ENCODE peak calls at places on chromosomes 12 and 14, in five cellular contexts. P, D, Z, I and Q are unnamed samples.

GRCh38 chr14:69519253-69519661 is 34.7 kb downstream of the PLEKHD1 start:
- DNase-seq in Z (peak; percentile 29), P (no peak), D (no peak), I (no peak), Q (no peak)

GRCh38 chr14:77006127-77006526 is 22.4 kb downstream of the IRF2BPL start:
- DNase-seq in Z (no peak), D (no peak), P (no peak), I (no peak), Q (no peak)

GRCh38 chr12:4164591-4165558 is 108.7 kb upstream of the CCND2 start:
- DNase-seq in I (no peak), P (peak; percentile 74), Z (no peak), D (no peak), Q (no peak)

GRCh38 chr12:3646561-3647241 is 106.2 kb downstream of the CRACR2A start:
- DNase-seq in D (no peak), P (no peak), Z (no peak), I (no peak), Q (no peak)

GRCh38 chr14:27318769-27319280 is 721.0 kb upstream of the NOVA1 start:
- DNase-seq in D (no peak), P (no peak), I (no peak), Z (no peak), Q (no peak)

GRCh38 chr14:31582286-31582691 is 21.1 kb downstream of the NUBPL start:
- DNase-seq in D (no peak), Z (no peak), I (no peak), P (peak; percentile 47), Q (no peak)

GRCh38 chr12:57552692-57553321 is 3.0 kb downstream of the KIF5A start:
- DNase-seq in D (no peak), Z (no peak), P (peak; percentile 46), I (no peak), Q (no peak)

GRCh38 chr12:121764808-121765207 is 28.7 kb downstream of the RHOF start:
- DNase-seq in D (no peak), I (no peak), Z (no peak), P (no peak), Q (no peak)

GRCh38 chr14:32813401-32813800 is 125.3 kb upstream of the NPAS3 start:
- DNase-seq in Z (no peak), D (no peak), P (peak; percentile 12), I (no peak), Q (no peak)

GRCh38 chr12:7221486-7221885 is 32.0 kb downstream of the PEX5 start:
- DNase-seq in D (no peak), Z (no peak), I (no peak), P (no peak), Q (no peak)

GRCh38 chr14:90056821-90057220 is 5.0 kb upstream of the KCNK13 start:
- DNase-seq in Z (no peak), I (no peak), D (no peak), P (no peak), Q (no peak)

GRCh38 chr12:57983150-57983857 is 41.9 kb downstream of the ATP23 start:
- DNase-seq in I (peak; percentile 42), P (peak; percentile 58), D (no peak), Z (peak; percentile 21), Q (peak; percentile 33)

GRCh38 chr14:95523818-95524448 is 7.5 kb upstream of the SYNE3 start:
- DNase-seq in D (no peak), Z (no peak), I (no peak), P (peak; percentile 87), Q (no peak)

GRCh38 chr14:74035556-74035955 is 16.4 kb downstream of the BBOF1 start:
- DNase-seq in D (no peak), I (no peak), P (peak; percentile 22), Z (no peak), Q (no peak)

GRCh38 chr12:107662431-107662830 is 23.2 kb upstream of the PWP1 start:
- DNase-seq in P (no peak), Z (no peak), I (no peak), D (no peak), Q (no peak)

GRCh38 chr12:66900616-66901015 is 221.7 kb upstream of the GRIP1 start:
- DNase-seq in D (no peak), Z (no peak), I (no peak), P (no peak), Q (no peak)

GRCh38 chr12:19130224-19131019 is 889 bp downstream of the PLEKHA5 start:
- DNase-seq in Z (no peak), I (no peak), D (no peak), P (peak; percentile 45), Q (no peak)

GRCh38 chr14:21024668-21025373 is at the start of gene NDRG2:
- DNase-seq in D (no peak), P (no peak), Z (no peak), I (no peak), Q (no peak)

GRCh38 chr14:83255015-83255726 is 1721.5 kb upstream of the SEL1L start:
- DNase-seq in Z (no peak), I (no peak), D (no peak), P (no peak), Q (no peak)

GRCh38 chr12:47808574-47809380 is 10.9 kb downstream of the HDAC7 start:
- DNase-seq in P (no peak), D (no peak), I (no peak), Z (no peak), Q (no peak)

GRCh38 chr12:118960161-118960560 is 21.2 kb upstream of the SRRM4 start:
- DNase-seq in Z (no peak), I (no peak), D (no peak), P (no peak), Q (no peak)

GRCh38 chr12:5171701-5172100 is 128.0 kb downstream of the KCNA5 start:
- DNase-seq in D (no peak), I (peak; percentile 23), Z (peak; percentile 34), P (peak; percentile 57), Q (peak; percentile 38)

GRCh38 chr12:122403831-122404230 is 18.6 kb downstream of the CLIP1 start:
- DNase-seq in D (no peak), I (no peak), Z (no peak), P (no peak), Q (no peak)

GRCh38 chr12:112008918-112009317 is 4.0 kb downstream of the TMEM116 start:
- DNase-seq in Z (no peak), I (no peak), D (no peak), P (no peak), Q (no peak)

GRCh38 chr14:22152901-22153300 is 436.1 kb downstream of the DAD1 start:
- DNase-seq in P (no peak), I (no peak), Z (no peak), D (no peak), Q (no peak)

GRCh38 chr14:53951661-53952265 is 4.9 kb downstream of the BMP4 start:
- DNase-seq in I (no peak), Z (no peak), D (no peak), P (peak; percentile 26), Q (no peak)

GRCh38 chr12:129394416-129394815 is 509.4 kb downstream of the TMEM132D start:
- DNase-seq in D (no peak), Z (no peak), I (no peak), P (no peak), Q (no peak)

GRCh38 chr14:48537600-48537999 is 862.2 kb upstream of the MDGA2 start:
- DNase-seq in Z (no peak), P (no peak), D (no peak), I (no peak), Q (no peak)

DNA sequence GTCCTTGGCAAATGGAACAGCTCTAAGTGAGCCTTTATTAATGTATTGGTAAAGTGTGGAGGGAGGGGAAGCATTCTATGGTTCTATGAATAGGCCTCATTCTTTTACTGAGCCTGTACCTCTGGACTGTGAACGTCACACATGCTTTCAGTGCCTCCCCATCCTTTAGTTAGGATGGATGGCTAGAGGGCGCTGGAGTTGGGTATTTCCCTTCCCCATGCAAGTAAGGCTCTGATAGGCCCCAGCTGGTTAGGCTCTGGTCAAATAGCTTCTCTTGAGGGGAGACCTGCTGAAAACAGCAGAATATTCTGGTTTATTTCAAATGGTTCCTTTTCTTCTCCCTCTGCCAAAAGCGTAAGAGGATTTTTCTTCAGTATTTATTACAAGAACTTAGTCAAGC is 860.9 kb upstream of the MDGA2 start:
- DNase-seq in Z (no peak), D (no peak), P (no peak), I (peak; percentile 19), Q (no peak)
- TF ChIP-seq CTCF in Z (no peak), D (no peak), P (no peak), I (peak; percentile 34), Q (peak; percentile 14)

DNA sequence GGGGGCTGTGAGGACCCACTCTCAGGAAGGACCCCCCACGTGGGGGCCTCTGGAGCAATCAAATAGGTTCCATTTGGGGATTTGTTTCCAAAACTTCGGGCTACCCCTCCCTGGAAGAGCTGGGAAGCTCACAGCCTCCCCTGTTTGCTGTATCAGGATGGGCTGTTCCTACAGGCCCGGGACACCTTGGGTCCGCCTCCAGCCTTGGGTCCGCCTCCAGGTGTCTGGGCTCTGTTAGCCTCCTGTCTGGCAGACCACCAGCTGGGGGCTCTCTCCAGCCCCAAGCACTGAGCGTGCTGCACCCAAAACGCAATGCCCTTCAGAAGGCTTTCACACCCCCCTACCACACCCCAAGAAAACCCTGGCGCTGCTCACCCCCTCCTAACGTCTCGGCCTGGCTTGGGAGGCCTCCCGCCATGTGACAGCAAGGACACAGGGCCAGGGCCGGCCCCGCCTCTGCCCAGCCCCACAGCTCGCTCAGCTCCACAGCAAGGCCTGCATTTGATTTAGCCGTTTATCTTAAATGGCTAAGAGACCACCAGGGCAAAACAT is 40.1 kb downstream of the BCL11B start:
- DNase-seq in Z (no peak), D (no peak), I (peak; percentile 15), P (no peak), Q (no peak)
- H3K4me3 ChIP-seq in Z (no peak overlapping the region), D (no peak overlapping the region), I (no peak overlapping the region), P (no peak overlapping the region), Q (no peak overlapping the region)

GRCh38 chr12:125099407-125099779 is 34.2 kb downstream of the AACS start:
- DNase-seq in P (no peak), D (no peak), Z (no peak), I (no peak), Q (no peak)
- TF ChIP-seq CTCF in P (no peak), D (no peak), Z (no peak), I (no peak), Q (no peak)

GRCh38 chr12:104719700-104720345 is 238.3 kb downstream of the SLC41A2 start:
- DNase-seq in D (no peak), Z (no peak), I (no peak), P (no peak), Q (no peak)

GRCh38 chr12:104720346-104721064 is 237.6 kb downstream of the SLC41A2 start:
- DNase-seq in D (no peak), I (no peak), P (peak; percentile 86), Z (no peak), Q (no peak)

GRCh38 chr12:104722541-104723534 is 235.3 kb downstream of the SLC41A2 start:
- DNase-seq in D (no peak), P (no peak), I (no peak), Z (no peak), Q (no peak)

GRCh38 chr12:104721944-104722343 is 236.1 kb downstream of the SLC41A2 start:
- DNase-seq in Z (no peak), D (no peak), I (no peak), P (no peak), Q (no peak)

DNA sequence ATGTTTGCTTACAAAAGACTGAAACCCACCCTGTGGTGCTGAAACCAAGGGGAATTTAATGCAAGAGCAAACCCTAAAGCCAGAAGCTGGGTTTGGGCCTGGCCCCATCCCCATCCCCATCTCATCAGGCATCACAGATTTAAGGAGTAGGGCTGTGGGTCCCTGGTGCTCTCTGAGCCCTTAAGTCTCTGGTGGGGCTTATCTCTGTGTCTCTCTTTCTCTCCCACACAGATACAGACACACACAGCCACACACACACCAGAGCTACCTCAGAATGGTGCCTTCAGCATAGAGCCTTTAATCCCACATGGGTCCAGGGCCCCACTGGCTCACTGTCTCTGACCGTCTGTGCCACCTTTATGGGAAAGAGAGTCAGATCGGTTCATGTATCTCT is 237.0 kb downstream of the SLC41A2 start:
- DNase-seq in P (no peak), Z (no peak), D (no peak), I (no peak), Q (no peak)
- H3K4me3 ChIP-seq in P (no peak overlapping the region), Z (no peak overlapping the region), D (peak overlapping the region; percentile 64), I (no peak overlapping the region), Q (no peak overlapping the region)

GRCh38 chr12:45477526-45477925 is 252.0 kb upstream of the ARID2 start:
- DNase-seq in I (no peak), P (no peak), Z (no peak), D (no peak), Q (no peak)
- TF ChIP-seq CTCF in I (no peak), P (no peak), Z (no peak), D (no peak), Q (no peak)